ENCODE peak calls at places on chromosome 3, in six cellular contexts. One of them, this sample, is unnamed.

GRCh38 chr3:53218136-53218535 is 37.7 kb downstream of the TKT start:
- DNase-seq in pancreas: no peak
- DNase-seq in sigmoid colon: no peak
- DNase-seq in HCT116: no peak
- DNase-seq in CD8-positive, alpha-beta T cell: no peak
- DNase-seq in ovary: no peak
- DNase-seq in this sample: peak; percentile 57

GRCh38 chr3:113912551-113913246 is 35.1 kb upstream of the ZDHHC23 start:
- DNase-seq in pancreas: no peak
- DNase-seq in sigmoid colon: no peak
- DNase-seq in HCT116: peak; percentile 68
- DNase-seq in CD8-positive, alpha-beta T cell: peak; percentile 23
- DNase-seq in ovary: no peak
- DNase-seq in this sample: no peak

GRCh38 chr3:185423178-185423577 is 60.2 kb downstream of the MAP3K13 start:
- DNase-seq in pancreas: no peak
- DNase-seq in sigmoid colon: no peak
- DNase-seq in HCT116: no peak
- DNase-seq in CD8-positive, alpha-beta T cell: no peak
- DNase-seq in ovary: no peak
- DNase-seq in this sample: no peak

GRCh38 chr3:194787650-194788049 is 102.0 kb downstream of the FAM43A start:
- DNase-seq in pancreas: no peak
- DNase-seq in sigmoid colon: no peak
- DNase-seq in HCT116: no peak
- DNase-seq in CD8-positive, alpha-beta T cell: no peak
- DNase-seq in ovary: no peak
- DNase-seq in this sample: no peak

GRCh38 chr3:129413687-129414506 is 14.5 kb downstream of the EFCAB12 start:
- DNase-seq in pancreas: no peak
- DNase-seq in sigmoid colon: no peak
- DNase-seq in HCT116: no peak
- DNase-seq in CD8-positive, alpha-beta T cell: no peak
- DNase-seq in ovary: no peak
- DNase-seq in this sample: no peak

GRCh38 chr3:48215019-48215418 is 8.3 kb upstream of the CAMP start:
- DNase-seq in pancreas: no peak
- DNase-seq in sigmoid colon: peak; percentile 73
- DNase-seq in HCT116: no peak
- DNase-seq in CD8-positive, alpha-beta T cell: no peak
- DNase-seq in ovary: no peak
- DNase-seq in this sample: no peak

GRCh38 chr3:106610362-106610997 is 741.7 kb upstream of the CBLB start:
- DNase-seq in pancreas: no peak
- DNase-seq in sigmoid colon: no peak
- DNase-seq in HCT116: no peak
- DNase-seq in CD8-positive, alpha-beta T cell: no peak
- DNase-seq in ovary: no peak
- DNase-seq in this sample: no peak

GRCh38 chr3:61864886-61865285 is 303.5 kb downstream of the PTPRG start:
- DNase-seq in pancreas: no peak
- DNase-seq in sigmoid colon: no peak
- DNase-seq in HCT116: no peak
- DNase-seq in CD8-positive, alpha-beta T cell: no peak
- DNase-seq in ovary: no peak
- DNase-seq in this sample: no peak

GRCh38 chr3:54988302-54989022 is 60.6 kb upstream of the LRTM1 start:
- DNase-seq in pancreas: no peak
- DNase-seq in sigmoid colon: peak; percentile 77
- DNase-seq in HCT116: no peak
- DNase-seq in CD8-positive, alpha-beta T cell: no peak
- DNase-seq in ovary: peak; percentile 42
- DNase-seq in this sample: no peak

GRCh38 chr3:187750041-187750512 is 4.8 kb upstream of the BCL6 start:
- DNase-seq in pancreas: peak; percentile 85
- DNase-seq in sigmoid colon: peak; percentile 78
- DNase-seq in HCT116: peak; percentile 82
- DNase-seq in CD8-positive, alpha-beta T cell: no peak
- DNase-seq in ovary: peak; percentile 34
- DNase-seq in this sample: no peak

GRCh38 chr3:113136071-113136470 is 75.3 kb upstream of the BOC start:
- DNase-seq in pancreas: no peak
- DNase-seq in sigmoid colon: no peak
- DNase-seq in HCT116: peak; percentile 16
- DNase-seq in CD8-positive, alpha-beta T cell: no peak
- DNase-seq in ovary: no peak
- DNase-seq in this sample: no peak

GRCh38 chr3:134722899-134723484 is 72.1 kb upstream of the EPHB1 start:
- DNase-seq in pancreas: no peak
- DNase-seq in sigmoid colon: no peak
- DNase-seq in HCT116: no peak
- DNase-seq in CD8-positive, alpha-beta T cell: no peak
- DNase-seq in ovary: no peak
- DNase-seq in this sample: no peak

GRCh38 chr3:151558621-151559020 is 97.8 kb upstream of the IGSF10 start:
- DNase-seq in pancreas: no peak
- DNase-seq in sigmoid colon: no peak
- DNase-seq in HCT116: no peak
- DNase-seq in CD8-positive, alpha-beta T cell: no peak
- DNase-seq in ovary: no peak
- DNase-seq in this sample: no peak

GRCh38 chr3:153051427-153052095 is 110.5 kb upstream of the RAP2B start:
- DNase-seq in pancreas: no peak
- DNase-seq in sigmoid colon: no peak
- DNase-seq in HCT116: peak; percentile 86
- DNase-seq in CD8-positive, alpha-beta T cell: no peak
- DNase-seq in ovary: no peak
- DNase-seq in this sample: no peak

GRCh38 chr3:136547293-136547692 is 204.9 kb downstream of the STAG1 start:
- DNase-seq in pancreas: no peak
- DNase-seq in sigmoid colon: no peak
- DNase-seq in HCT116: no peak
- DNase-seq in CD8-positive, alpha-beta T cell: no peak
- DNase-seq in ovary: no peak
- DNase-seq in this sample: no peak

GRCh38 chr3:32374788-32375595 is 16.7 kb upstream of the CMTM7 start:
- DNase-seq in pancreas: no peak
- DNase-seq in sigmoid colon: peak; percentile 72
- DNase-seq in HCT116: peak; percentile 63
- DNase-seq in CD8-positive, alpha-beta T cell: peak; percentile 79
- DNase-seq in ovary: no peak
- DNase-seq in this sample: no peak

GRCh38 chr3:39144748-39145380 is 8.5 kb downstream of the CSRNP1 start:
- DNase-seq in pancreas: peak; percentile 50
- DNase-seq in sigmoid colon: peak; percentile 64
- DNase-seq in HCT116: no peak
- DNase-seq in CD8-positive, alpha-beta T cell: no peak
- DNase-seq in ovary: no peak
- DNase-seq in this sample: no peak

GRCh38 chr3:136740351-136740957 is 11.7 kb downstream of the STAG1 start:
- DNase-seq in pancreas: no peak
- DNase-seq in sigmoid colon: no peak
- DNase-seq in HCT116: no peak
- DNase-seq in CD8-positive, alpha-beta T cell: no peak
- DNase-seq in ovary: no peak
- DNase-seq in this sample: no peak

GRCh38 chr3:143429628-143430514 is 310.3 kb downstream of the CHST2 start:
- DNase-seq in pancreas: no peak
- DNase-seq in sigmoid colon: no peak
- DNase-seq in HCT116: no peak
- DNase-seq in CD8-positive, alpha-beta T cell: no peak
- DNase-seq in ovary: no peak
- DNase-seq in this sample: no peak

GRCh38 chr3:182731764-182732163 is 61.5 kb upstream of the ATP11B start:
- DNase-seq in pancreas: no peak
- DNase-seq in sigmoid colon: no peak
- DNase-seq in HCT116: no peak
- DNase-seq in CD8-positive, alpha-beta T cell: no peak
- DNase-seq in ovary: no peak
- DNase-seq in this sample: no peak

GRCh38 chr3:146374146-146374545 is 95.2 kb downstream of the PLSCR2 start:
- DNase-seq in pancreas: no peak
- DNase-seq in sigmoid colon: no peak
- DNase-seq in HCT116: no peak
- DNase-seq in CD8-positive, alpha-beta T cell: no peak
- DNase-seq in ovary: no peak
- DNase-seq in this sample: no peak

GRCh38 chr3:41418961-41419691 is 219.8 kb downstream of the CTNNB1 start:
- DNase-seq in pancreas: no peak
- DNase-seq in sigmoid colon: no peak
- DNase-seq in HCT116: peak; percentile 27
- DNase-seq in CD8-positive, alpha-beta T cell: no peak
- DNase-seq in ovary: no peak
- DNase-seq in this sample: no peak

GRCh38 chr3:23128655-23129054 is 74.5 kb upstream of the UBE2E2 start:
- DNase-seq in pancreas: no peak
- DNase-seq in sigmoid colon: no peak
- DNase-seq in HCT116: no peak
- DNase-seq in CD8-positive, alpha-beta T cell: no peak
- DNase-seq in ovary: no peak
- DNase-seq in this sample: no peak

GRCh38 chr3:71001303-71001702 is 582.2 kb downstream of the FOXP1 start:
- DNase-seq in pancreas: no peak
- DNase-seq in sigmoid colon: no peak
- DNase-seq in HCT116: no peak
- DNase-seq in CD8-positive, alpha-beta T cell: no peak
- DNase-seq in ovary: no peak
- DNase-seq in this sample: no peak

GRCh38 chr3:71002298-71002697 is 581.2 kb downstream of the FOXP1 start:
- DNase-seq in pancreas: no peak
- DNase-seq in sigmoid colon: no peak
- DNase-seq in HCT116: no peak
- DNase-seq in CD8-positive, alpha-beta T cell: no peak
- DNase-seq in ovary: no peak
- DNase-seq in this sample: no peak

GRCh38 chr3:71008350-71008923 is 575.1 kb downstream of the FOXP1 start:
- DNase-seq in pancreas: no peak
- DNase-seq in sigmoid colon: no peak
- DNase-seq in HCT116: no peak
- DNase-seq in CD8-positive, alpha-beta T cell: peak; percentile 12
- DNase-seq in ovary: no peak
- DNase-seq in this sample: no peak

GRCh38 chr3:71006810-71007785 is 576.4 kb downstream of the FOXP1 start:
- DNase-seq in pancreas: no peak
- DNase-seq in sigmoid colon: no peak
- DNase-seq in HCT116: no peak
- DNase-seq in CD8-positive, alpha-beta T cell: no peak
- DNase-seq in ovary: no peak
- DNase-seq in this sample: no peak

GRCh38 chr3:71005797-71006321 is 577.7 kb downstream of the FOXP1 start:
- DNase-seq in pancreas: no peak
- DNase-seq in sigmoid colon: no peak
- DNase-seq in HCT116: no peak
- DNase-seq in CD8-positive, alpha-beta T cell: no peak
- DNase-seq in ovary: no peak
- DNase-seq in this sample: no peak
- H3K4me1 ChIP-seq in pancreas: peaks cover 23% of the 10 kb centered on the region
- H3K4me1 ChIP-seq in sigmoid colon: peaks cover 69% of the 10 kb centered on the region
- H3K4me1 ChIP-seq in HCT116: no peaks in the 10 kb centered on the region
- H3K4me1 ChIP-seq in CD8-positive, alpha-beta T cell: peaks cover 41% of the 10 kb centered on the region
- H3K4me1 ChIP-seq in ovary: peaks cover 5% of the 10 kb centered on the region
- H3K4me1 ChIP-seq in this sample: peaks cover 15% of the 10 kb centered on the region

DNA sequence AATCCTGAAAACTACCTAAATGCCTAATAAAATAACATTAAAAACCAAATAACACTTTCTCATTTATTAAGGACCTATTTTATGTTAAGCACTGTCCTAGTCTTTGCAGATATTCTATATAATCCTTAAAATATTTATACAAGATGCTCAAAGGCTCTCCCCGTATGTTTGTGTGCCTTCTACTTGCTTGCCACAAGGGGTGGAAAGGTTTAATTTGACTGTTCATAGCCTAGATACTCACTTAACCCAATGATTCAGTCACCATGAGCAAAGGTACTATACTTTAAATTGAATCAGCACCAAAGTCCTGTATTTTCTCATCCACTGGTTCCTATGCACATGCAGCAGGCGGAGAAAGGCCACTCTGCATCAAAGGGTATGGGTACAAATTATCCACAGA is 32.0 kb downstream of the LSAMP start:
- DNase-seq in pancreas: no peak
- DNase-seq in sigmoid colon: no peak
- DNase-seq in HCT116: no peak
- DNase-seq in CD8-positive, alpha-beta T cell: no peak
- DNase-seq in ovary: no peak
- DNase-seq in this sample: no peak
- H3K4me3 ChIP-seq in pancreas: no peak overlapping the region
- H3K4me3 ChIP-seq in sigmoid colon: no peak overlapping the region
- H3K4me3 ChIP-seq in HCT116: no peak overlapping the region
- H3K4me3 ChIP-seq in CD8-positive, alpha-beta T cell: no peak overlapping the region
- H3K4me3 ChIP-seq in ovary: no peak overlapping the region
- H3K4me3 ChIP-seq in this sample: no peak overlapping the region

GRCh38 chr3:176513604-176514003 is 683.7 kb downstream of the TBL1XR1 start:
- DNase-seq in pancreas: no peak
- DNase-seq in sigmoid colon: no peak
- DNase-seq in HCT116: no peak
- DNase-seq in CD8-positive, alpha-beta T cell: no peak
- DNase-seq in ovary: no peak
- DNase-seq in this sample: no peak

GRCh38 chr3:176514297-176514696 is 683.0 kb downstream of the TBL1XR1 start:
- DNase-seq in pancreas: no peak
- DNase-seq in sigmoid colon: no peak
- DNase-seq in HCT116: peak; percentile 62
- DNase-seq in CD8-positive, alpha-beta T cell: no peak
- DNase-seq in ovary: no peak
- DNase-seq in this sample: no peak

GRCh38 chr3:176505878-176506621 is 691.2 kb downstream of the TBL1XR1 start:
- DNase-seq in pancreas: no peak
- DNase-seq in sigmoid colon: no peak
- DNase-seq in HCT116: no peak
- DNase-seq in CD8-positive, alpha-beta T cell: no peak
- DNase-seq in ovary: no peak
- DNase-seq in this sample: no peak

GRCh38 chr3:176510097-176510496 is 687.2 kb downstream of the TBL1XR1 start:
- DNase-seq in pancreas: no peak
- DNase-seq in sigmoid colon: no peak
- DNase-seq in HCT116: no peak
- DNase-seq in CD8-positive, alpha-beta T cell: no peak
- DNase-seq in ovary: no peak
- DNase-seq in this sample: no peak

GRCh38 chr3:176512037-176512436 is 685.2 kb downstream of the TBL1XR1 start:
- DNase-seq in pancreas: no peak
- DNase-seq in sigmoid colon: no peak
- DNase-seq in HCT116: no peak
- DNase-seq in CD8-positive, alpha-beta T cell: no peak
- DNase-seq in ovary: no peak
- DNase-seq in this sample: no peak
- H3K9me3 ChIP-seq in pancreas: no peaks in the 10 kb centered on the region
- H3K9me3 ChIP-seq in sigmoid colon: no peaks in the 10 kb centered on the region
- H3K9me3 ChIP-seq in HCT116: no peaks in the 10 kb centered on the region
- H3K9me3 ChIP-seq in CD8-positive, alpha-beta T cell: peaks cover 14% of the 10 kb centered on the region
- H3K9me3 ChIP-seq in ovary: peaks cover 6% of the 10 kb centered on the region
- H3K9me3 ChIP-seq in this sample: peaks cover 8% of the 10 kb centered on the region

DNA sequence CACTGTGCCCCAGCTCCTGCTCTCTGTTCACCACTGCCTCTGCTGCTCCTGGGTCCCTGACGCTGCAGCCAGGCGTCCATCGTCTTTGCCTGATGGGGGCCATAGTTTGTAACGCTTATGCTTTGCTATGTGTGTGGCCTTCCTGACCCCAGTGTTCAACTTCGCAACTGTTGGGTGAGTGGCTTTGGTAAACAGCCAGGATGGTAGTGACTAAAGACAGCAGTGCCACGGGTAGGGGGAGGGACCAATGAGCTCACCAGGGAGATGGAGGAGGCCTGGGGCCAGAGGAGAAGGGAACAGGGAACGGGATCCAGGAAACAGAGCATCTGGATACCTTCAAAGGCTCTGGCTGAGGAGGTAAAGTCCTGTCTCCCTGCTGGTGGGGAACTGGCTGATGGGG is 75.9 kb upstream of the ALDH1L1 start:
- DNase-seq in pancreas: no peak
- DNase-seq in sigmoid colon: no peak
- DNase-seq in HCT116: no peak
- DNase-seq in CD8-positive, alpha-beta T cell: no peak
- DNase-seq in ovary: no peak
- DNase-seq in this sample: no peak
- H3K4me1 ChIP-seq in pancreas: no peaks in the 10 kb centered on the region
- H3K4me1 ChIP-seq in sigmoid colon: no peaks in the 10 kb centered on the region
- H3K4me1 ChIP-seq in HCT116: peaks cover 32% of the 10 kb centered on the region
- H3K4me1 ChIP-seq in CD8-positive, alpha-beta T cell: no peaks in the 10 kb centered on the region
- H3K4me1 ChIP-seq in ovary: peaks cover 2% of the 10 kb centered on the region
- H3K4me1 ChIP-seq in this sample: no peaks in the 10 kb centered on the region